ENCODE peak calls at places on chromosomes 11 and 22, in five cellular contexts. Y is activated CD4-positive, alpha-beta T cell treated with anti-CD3 and anti-CD28 coated beads for 1 hour; P is pancreas; F is progenitor cell of endocrine pancreas; E is NCI-H1417. C is an unnamed sample.

GRCh38 chr11:63510360-63511130 is 4.7 kb downstream of the LGALS12 start:
- DNase-seq in Y (no peak), P (no peak), F (no peak), E (no peak), C (no peak)

GRCh38 chr22:24894220-24894975 is 52.1 kb downstream of the LHFPL7 start:
- DNase-seq in Y (no peak), P (peak), F (peak), E (peak), C (peak)

GRCh38 chr22:33861216-33861875 is 58.9 kb downstream of the LARGE1 start:
- DNase-seq in Y (no peak), P (no peak), F (no peak), E (no peak), C (no peak)

GRCh38 chr11:626475-627272 is at the start of gene SCT:
- DNase-seq in Y (no peak), P (no peak), F (no peak), E (no peak), C (no peak)

GRCh38 chr11:59754859-59755700 is at the start of gene STX3:
- DNase-seq in Y (peak), P (peak), F (peak), E (peak), C (peak)

GRCh38 chr22:29072979-29073617 is at the start of gene KREMEN1:
- DNase-seq in Y (no peak), P (no peak), F (no peak), E (no peak), C (no peak)

GRCh38 chr11:109728056-109728455 is 306.1 kb downstream of the C11orf87 start:
- DNase-seq in Y (no peak), P (no peak), F (no peak), E (no peak), C (no peak)

GRCh38 chr11:46373787-46374740 is 7.4 kb upstream of the MDK start:
- DNase-seq in Y (no peak), P (no peak), F (no peak), E (no peak), C (no peak)

GRCh38 chr11:100789500-100789899 is 102.4 kb downstream of the ARHGAP42 start:
- DNase-seq in Y (no peak), P (peak), F (no peak), E (no peak), C (no peak)

GRCh38 chr11:10257478-10257877 is 36.5 kb downstream of the SBF2 start:
- DNase-seq in Y (no peak), P (no peak), F (no peak), E (no peak), C (no peak)

GRCh38 chr22:35966314-35967045 is 62.1 kb downstream of the RBFOX2 start:
- DNase-seq in Y (no peak), P (no peak), F (no peak), E (no peak), C (no peak)

GRCh38 chr11:11073996-11074395 is 216.1 kb upstream of the ZBED5 start:
- DNase-seq in Y (no peak), P (no peak), F (no peak), E (no peak), C (no peak)

GRCh38 chr22:44202261-44202789 is 21.6 kb downstream of the PARVG start:
- DNase-seq in Y (no peak), P (no peak), F (no peak), E (no peak), C (no peak)

GRCh38 chr11:116454020-116454645 is 318.7 kb downstream of the BUD13 start:
- DNase-seq in Y (no peak), P (peak), F (peak), E (peak), C (no peak)

GRCh38 chr22:44453441-44454112 is 44.5 kb downstream of the RTL6 start:
- DNase-seq in Y (no peak), P (no peak), F (no peak), E (no peak), C (no peak)

GRCh38 chr22:35674335-35674734 is 26.1 kb downstream of the APOL6 start:
- DNase-seq in Y (no peak), P (no peak), F (no peak), E (no peak), C (no peak)

GRCh38 chr11:1082728-1083620 is 8.3 kb downstream of the MUC2 start:
- DNase-seq in Y (peak), P (no peak), F (no peak), E (no peak), C (no peak)

GRCh38 chr22:46815896-46816721 is 53.7 kb downstream of the TBC1D22A start:
- DNase-seq in Y (no peak), P (no peak), F (no peak), E (no peak), C (no peak)

GRCh38 chr11:68256331-68256741 is 15.4 kb downstream of the C11orf24 start:
- DNase-seq in Y (no peak), P (no peak), F (no peak), E (no peak), C (no peak)

GRCh38 chr11:44815917-44816456 is 89.2 kb downstream of the TSPAN18 start:
- DNase-seq in Y (no peak), P (no peak), F (no peak), E (no peak), C (no peak)

GRCh38 chr11:2166091-2166851 is 5.3 kb upstream of the INS start:
- DNase-seq in Y (peak), P (no peak), F (peak), E (peak), C (peak)

GRCh38 chr11:33694346-33695050 is 6.1 kb downstream of the C11orf91 start:
- DNase-seq in Y (no peak), P (no peak), F (no peak), E (no peak), C (no peak)

GRCh38 chr11:61555051-61555969 is 25.6 kb downstream of the SYT7 start:
- DNase-seq in Y (no peak), P (no peak), F (no peak), E (peak), C (no peak)

GRCh38 chr11:74925281-74925680 is 23.6 kb downstream of the XRRA1 start:
- DNase-seq in Y (no peak), P (no peak), F (no peak), E (no peak), C (no peak)

GRCh38 chr22:50261615-50262459 is at the start of gene MAPK12:
- DNase-seq in Y (no peak), P (no peak), F (peak), E (peak), C (peak)

GRCh38 chr22:22663861-22664800 is 19.7 kb downstream of the GGTLC2 start:
- DNase-seq in Y (no peak), P (no peak), F (no peak), E (no peak), C (no peak)

GRCh38 chr22:47045691-47046410 is 283.4 kb downstream of the TBC1D22A start:
- DNase-seq in Y (no peak), P (no peak), F (no peak), E (no peak), C (no peak)

GRCh38 chr11:64035581-64035980 is at the start of gene FLRT1:
- DNase-seq in Y (no peak), P (no peak), F (no peak), E (peak), C (no peak)

GRCh38 chr11:65314501-65315203 is at the start of gene CDC42EP2:
- DNase-seq in Y (peak), P (peak), F (peak), E (peak), C (peak)